ENCODE peak calls at places on chromosomes 2 and 18, in ten cellular contexts. One of them, this sample, is unnamed.

GRCh38 chr18:53544926-53545325 is 679.5 kb downstream of the MBD2 start:
- DNase-seq in smooth muscle cell of the brain vasculature: no peak
- DNase-seq in activated B cell treated with CpG ODN at 0.5 μM for 24 hours: no peak
- DNase-seq in heart right ventricle: no peak
- DNase-seq in activated T-helper 1 cell treated with Interleukin-2 at 50 U/mL for 16 hours: no peak
- DNase-seq in lower lobe of right lung: no peak
- DNase-seq in endodermal cell: no peak
- DNase-seq in psoas muscle: no peak
- DNase-seq in amygdala: no peak
- DNase-seq in fibroblast of the conjunctiva: no peak
- DNase-seq in this sample: no peak

GRCh38 chr2:201633862-201634261 is 9.4 kb downstream of the TMEM237 start:
- DNase-seq in smooth muscle cell of the brain vasculature: no peak
- DNase-seq in activated B cell treated with CpG ODN at 0.5 μM for 24 hours: no peak
- DNase-seq in heart right ventricle: no peak
- DNase-seq in activated T-helper 1 cell treated with Interleukin-2 at 50 U/mL for 16 hours: no peak
- DNase-seq in lower lobe of right lung: no peak
- DNase-seq in endodermal cell: no peak
- DNase-seq in psoas muscle: no peak
- DNase-seq in amygdala: no peak
- DNase-seq in fibroblast of the conjunctiva: no peak
- DNase-seq in this sample: no peak

GRCh38 chr2:118970396-118971135 is 28.6 kb downstream of the MARCO start:
- DNase-seq in smooth muscle cell of the brain vasculature: no peak
- DNase-seq in activated B cell treated with CpG ODN at 0.5 μM for 24 hours: no peak
- DNase-seq in heart right ventricle: no peak
- DNase-seq in activated T-helper 1 cell treated with Interleukin-2 at 50 U/mL for 16 hours: no peak
- DNase-seq in lower lobe of right lung: peak
- DNase-seq in endodermal cell: no peak
- DNase-seq in psoas muscle: no peak
- DNase-seq in amygdala: no peak
- DNase-seq in fibroblast of the conjunctiva: no peak
- DNase-seq in this sample: no peak

GRCh38 chr2:88735853-88736252 is 44.4 kb downstream of the RPIA start:
- DNase-seq in smooth muscle cell of the brain vasculature: no peak
- DNase-seq in activated B cell treated with CpG ODN at 0.5 μM for 24 hours: no peak
- DNase-seq in heart right ventricle: no peak
- DNase-seq in activated T-helper 1 cell treated with Interleukin-2 at 50 U/mL for 16 hours: no peak
- DNase-seq in lower lobe of right lung: no peak
- DNase-seq in endodermal cell: no peak
- DNase-seq in psoas muscle: peak
- DNase-seq in amygdala: peak
- DNase-seq in fibroblast of the conjunctiva: no peak
- DNase-seq in this sample: no peak

GRCh38 chr2:187826023-187826422 is 271.8 kb upstream of the TFPI start:
- DNase-seq in smooth muscle cell of the brain vasculature: no peak
- DNase-seq in activated B cell treated with CpG ODN at 0.5 μM for 24 hours: no peak
- DNase-seq in heart right ventricle: no peak
- DNase-seq in activated T-helper 1 cell treated with Interleukin-2 at 50 U/mL for 16 hours: no peak
- DNase-seq in lower lobe of right lung: no peak
- DNase-seq in endodermal cell: no peak
- DNase-seq in psoas muscle: no peak
- DNase-seq in amygdala: no peak
- DNase-seq in fibroblast of the conjunctiva: no peak
- DNase-seq in this sample: no peak

GRCh38 chr2:234164499-234165409 is 114.3 kb downstream of the SPP2 start:
- DNase-seq in smooth muscle cell of the brain vasculature: no peak
- DNase-seq in activated B cell treated with CpG ODN at 0.5 μM for 24 hours: peak
- DNase-seq in heart right ventricle: no peak
- DNase-seq in activated T-helper 1 cell treated with Interleukin-2 at 50 U/mL for 16 hours: peak
- DNase-seq in lower lobe of right lung: no peak
- DNase-seq in endodermal cell: no peak
- DNase-seq in psoas muscle: no peak
- DNase-seq in amygdala: no peak
- DNase-seq in fibroblast of the conjunctiva: no peak
- DNase-seq in this sample: no peak

GRCh38 chr2:5111581-5111980 is 580.6 kb upstream of the SOX11 start:
- DNase-seq in smooth muscle cell of the brain vasculature: no peak
- DNase-seq in activated B cell treated with CpG ODN at 0.5 μM for 24 hours: no peak
- DNase-seq in heart right ventricle: no peak
- DNase-seq in activated T-helper 1 cell treated with Interleukin-2 at 50 U/mL for 16 hours: no peak
- DNase-seq in lower lobe of right lung: no peak
- DNase-seq in endodermal cell: no peak
- DNase-seq in psoas muscle: no peak
- DNase-seq in amygdala: no peak
- DNase-seq in fibroblast of the conjunctiva: no peak
- DNase-seq in this sample: no peak

GRCh38 chr2:134704173-134704572 is 14.6 kb downstream of the TMEM163 start:
- DNase-seq in smooth muscle cell of the brain vasculature: no peak
- DNase-seq in activated B cell treated with CpG ODN at 0.5 μM for 24 hours: no peak
- DNase-seq in heart right ventricle: no peak
- DNase-seq in activated T-helper 1 cell treated with Interleukin-2 at 50 U/mL for 16 hours: no peak
- DNase-seq in lower lobe of right lung: no peak
- DNase-seq in endodermal cell: no peak
- DNase-seq in psoas muscle: no peak
- DNase-seq in amygdala: no peak
- DNase-seq in fibroblast of the conjunctiva: no peak
- DNase-seq in this sample: no peak

GRCh38 chr18:79326413-79327198 is 69.1 kb upstream of the NFATC1 start:
- DNase-seq in smooth muscle cell of the brain vasculature: no peak
- DNase-seq in activated B cell treated with CpG ODN at 0.5 μM for 24 hours: no peak
- DNase-seq in heart right ventricle: no peak
- DNase-seq in activated T-helper 1 cell treated with Interleukin-2 at 50 U/mL for 16 hours: no peak
- DNase-seq in lower lobe of right lung: no peak
- DNase-seq in endodermal cell: no peak
- DNase-seq in psoas muscle: no peak
- DNase-seq in amygdala: no peak
- DNase-seq in fibroblast of the conjunctiva: no peak
- DNase-seq in this sample: no peak

GRCh38 chr18:49368161-49368875 is 92.1 kb downstream of the DYM start:
- DNase-seq in smooth muscle cell of the brain vasculature: no peak
- DNase-seq in activated B cell treated with CpG ODN at 0.5 μM for 24 hours: no peak
- DNase-seq in heart right ventricle: no peak
- DNase-seq in activated T-helper 1 cell treated with Interleukin-2 at 50 U/mL for 16 hours: no peak
- DNase-seq in lower lobe of right lung: no peak
- DNase-seq in endodermal cell: no peak
- DNase-seq in psoas muscle: no peak
- DNase-seq in amygdala: no peak
- DNase-seq in fibroblast of the conjunctiva: no peak
- DNase-seq in this sample: no peak

GRCh38 chr2:85935746-85936208 is 47.0 kb upstream of the ST3GAL5 start:
- DNase-seq in smooth muscle cell of the brain vasculature: no peak
- DNase-seq in activated B cell treated with CpG ODN at 0.5 μM for 24 hours: no peak
- DNase-seq in heart right ventricle: no peak
- DNase-seq in activated T-helper 1 cell treated with Interleukin-2 at 50 U/mL for 16 hours: no peak
- DNase-seq in lower lobe of right lung: no peak
- DNase-seq in endodermal cell: peak
- DNase-seq in psoas muscle: no peak
- DNase-seq in amygdala: no peak
- DNase-seq in fibroblast of the conjunctiva: no peak
- DNase-seq in this sample: no peak

GRCh38 chr2:44398243-44398897 is 36.6 kb downstream of the CAMKMT start:
- DNase-seq in smooth muscle cell of the brain vasculature: no peak
- DNase-seq in activated B cell treated with CpG ODN at 0.5 μM for 24 hours: no peak
- DNase-seq in heart right ventricle: no peak
- DNase-seq in activated T-helper 1 cell treated with Interleukin-2 at 50 U/mL for 16 hours: no peak
- DNase-seq in lower lobe of right lung: no peak
- DNase-seq in endodermal cell: no peak
- DNase-seq in psoas muscle: no peak
- DNase-seq in amygdala: no peak
- DNase-seq in fibroblast of the conjunctiva: no peak
- DNase-seq in this sample: no peak

GRCh38 chr2:119644186-119644585 is 34.8 kb upstream of the TMEM177 start:
- DNase-seq in smooth muscle cell of the brain vasculature: no peak
- DNase-seq in activated B cell treated with CpG ODN at 0.5 μM for 24 hours: no peak
- DNase-seq in heart right ventricle: no peak
- DNase-seq in activated T-helper 1 cell treated with Interleukin-2 at 50 U/mL for 16 hours: no peak
- DNase-seq in lower lobe of right lung: no peak
- DNase-seq in endodermal cell: no peak
- DNase-seq in psoas muscle: no peak
- DNase-seq in amygdala: no peak
- DNase-seq in fibroblast of the conjunctiva: no peak
- DNase-seq in this sample: no peak

GRCh38 chr2:128236491-128237035 is 82.1 kb downstream of the HS6ST1 start:
- DNase-seq in smooth muscle cell of the brain vasculature: no peak
- DNase-seq in activated B cell treated with CpG ODN at 0.5 μM for 24 hours: no peak
- DNase-seq in heart right ventricle: no peak
- DNase-seq in activated T-helper 1 cell treated with Interleukin-2 at 50 U/mL for 16 hours: no peak
- DNase-seq in lower lobe of right lung: no peak
- DNase-seq in endodermal cell: peak
- DNase-seq in psoas muscle: peak
- DNase-seq in amygdala: no peak
- DNase-seq in fibroblast of the conjunctiva: no peak
- DNase-seq in this sample: no peak

This sample was measured in chondrocyte.